ENCODE peak calls at places on chromosomes 11 and 22, in nine cellular contexts. V, F, A, M, J, O, S, X and Z are unnamed samples.

GRCh38 chr22:21791635-21792625 is 56.3 kb upstream of the YPEL1 start:
- DNase-seq in V (no peak), F (peak; percentile 53), A (no peak), M (no peak), J (no peak), O (no peak), S (peak; percentile 40), X (peak; percentile 65), Z (peak; percentile 78)

GRCh38 chr11:101618691-101619090 is 34.9 kb upstream of the TRPC6 start:
- DNase-seq in V (no peak), F (no peak), A (peak; percentile 26), M (no peak), J (peak; percentile 80), O (no peak), S (no peak), X (no peak), Z (no peak)

GRCh38 chr11:128174465-128175101 is 412.8 kb downstream of the ETS1 start:
- DNase-seq in V (no peak), F (no peak), A (peak; percentile 54), M (peak; percentile 82), J (no peak), O (no peak), S (no peak), X (no peak), Z (no peak)

GRCh38 chr11:42800041-42800440 is 511.8 kb upstream of the API5 start:
- DNase-seq in V (no peak), F (no peak), A (no peak), M (no peak), J (no peak), O (no peak), S (no peak), X (no peak), Z (no peak)

GRCh38 chr11:99960536-99960935 is 726.6 kb upstream of the ARHGAP42 start:
- DNase-seq in V (no peak), F (no peak), A (no peak), M (peak; percentile 61), J (no peak), O (no peak), S (no peak), X (no peak), Z (no peak)

GRCh38 chr22:50184541-50185383 is 951 bp upstream of the TRABD start:
- DNase-seq in V (no peak), F (no peak), A (no peak), M (no peak), J (no peak), O (peak; percentile 71), S (no peak), X (no peak), Z (no peak)

GRCh38 chr22:17578129-17578754 is 14.9 kb downstream of the SLC25A18 start:
- DNase-seq in V (no peak), F (no peak), A (no peak), M (peak; percentile 53), J (peak; percentile 55), O (peak; percentile 76), S (no peak), X (no peak), Z (no peak)

GRCh38 chr11:66668653-66669430 is 8.8 kb downstream of the RBM4B start:
- DNase-seq in V (no peak), F (no peak), A (no peak), M (no peak), J (no peak), O (no peak), S (no peak), X (no peak), Z (no peak)

GRCh38 chr11:117366875-117367274 is 39.2 kb downstream of the CEP164 start:
- DNase-seq in V (no peak), F (no peak), A (no peak), M (no peak), J (no peak), O (no peak), S (no peak), X (no peak), Z (no peak)

GRCh38 chr11:73259406-73260126 is 12.6 kb upstream of the P2RY6 start:
- DNase-seq in V (no peak), F (no peak), A (no peak), M (no peak), J (no peak), O (no peak), S (no peak), X (no peak), Z (no peak)

GRCh38 chr22:41963453-41964105 is 5.7 kb upstream of the SEPTIN3 start:
- DNase-seq in V (no peak), F (no peak), A (no peak), M (peak; percentile 45), J (no peak), O (no peak), S (no peak), X (no peak), Z (no peak)

GRCh38 chr11:288328-289144 is at the start of gene PGGHG:
- DNase-seq in V (peak; percentile 18), F (peak; percentile 97), A (no peak), M (no peak), J (peak; percentile 45), O (peak; percentile 85), S (peak; percentile 72), X (no peak), Z (peak; percentile 56)